ENCODE peak calls at places on chromosome 16, in ten cellular contexts. B, G, L, Z, H, R, S, P, M and V are unnamed samples.

GRCh38 chr16:85313541-85314208 is 201.4 kb upstream of the CIBAR2 start:
- DNase-seq in P (no peak), S (no peak), L (no peak), B (no peak), G (no peak), M (no peak), H (peak; percentile 76), Z (peak; percentile 79), R (peak; percentile 28), V (peak; percentile 56)

GRCh38 chr16:11627822-11628457 is 40.3 kb upstream of the SNN start:
- DNase-seq in B (no peak), G (no peak), H (no peak), L (peak; percentile 82), Z (no peak), S (peak; percentile 64), R (no peak), M (no peak), P (no peak), V (no peak)

GRCh38 chr16:27222499-27223225 is 19.3 kb downstream of the KDM8 start:
- DNase-seq in B (no peak), R (peak; percentile 9), L (peak; percentile 26), Z (no peak), H (no peak), G (no peak), P (no peak), S (no peak), M (no peak), V (no peak)

GRCh38 chr16:16004314-16004749 is 54.9 kb downstream of the ABCC1 start:
- DNase-seq in Z (no peak), S (peak; percentile 82), R (peak; percentile 87), L (peak; percentile 65), B (no peak), P (no peak), H (no peak), G (no peak), M (no peak), V (no peak)

GRCh38 chr16:50688083-50688482 is 5.3 kb upstream of the NOD2 start:
- DNase-seq in G (no peak), P (no peak), M (no peak), H (no peak), R (no peak), B (no peak), S (no peak), Z (no peak), L (no peak), V (no peak)

GRCh38 chr16:66250686-66251405 is 115.6 kb upstream of the CDH5 start:
- DNase-seq in B (peak; percentile 61), R (peak; percentile 90), L (peak; percentile 14), S (no peak), M (no peak), Z (no peak), H (peak; percentile 87), G (no peak), P (no peak), V (no peak)

GRCh38 chr16:70750893-70751467 is 50.0 kb downstream of the VAC14 start:
- DNase-seq in Z (no peak), H (peak; percentile 81), P (no peak), G (no peak), B (peak; percentile 82), M (no peak), L (no peak), S (no peak), R (no peak), V (no peak)

GRCh38 chr16:49016461-49016860 is 265.2 kb downstream of the CBLN1 start:
- DNase-seq in L (no peak), B (no peak), M (no peak), H (no peak), R (no peak), P (no peak), Z (no peak), G (no peak), S (no peak), V (no peak)

GRCh38 chr16:503150-504071 is 24.1 kb upstream of the CAPN15 start:
- DNase-seq in R (no peak), B (no peak), S (no peak), L (no peak), M (no peak), P (no peak), G (no peak), H (no peak), Z (no peak), V (no peak)

GRCh38 chr16:82265809-82266208 is 95.8 kb upstream of the MPHOSPH6 start:
- DNase-seq in M (no peak), B (no peak), G (no peak), S (no peak), L (no peak), P (no peak), Z (no peak), H (no peak), R (no peak), V (no peak)

GRCh38 chr16:85870159-85870558 is 28.8 kb upstream of the IRF8 start:
- DNase-seq in L (no peak), M (peak; percentile 46), Z (no peak), S (no peak), P (no peak), H (no peak), G (no peak), R (no peak), B (no peak), V (peak; percentile 19)